ENCODE peak calls at places on chromosome 15, in eight cellular contexts. I is hepatocyte, C is GM23248, L is HCT116, A is MM.1S, V is neural progenitor cell, D is GM23338, S is PC-3. J is an unnamed sample.

GRCh38 chr15:55532944-55533343 is 24.9 kb upstream of the DNAAF4 start:
- DNase-seq in I (no peak), C (no peak), L (no peak), A (no peak), V (no peak), D (no peak), S (no peak), J (peak; percentile 49)

GRCh38 chr15:90095521-90095959 is 6.7 kb downstream of the IDH2 start:
- DNase-seq in I (no peak), C (no peak), L (no peak), A (peak; percentile 96), V (no peak), D (peak; percentile 49), S (no peak), J (peak; percentile 80)

GRCh38 chr15:71800190-71800589 is 10.2 kb upstream of the NR2E3 start:
- DNase-seq in I (no peak), C (no peak), L (no peak), A (no peak), V (no peak), D (no peak), S (peak; percentile 68), J (no peak)

GRCh38 chr15:53811530-53811929 is 52.1 kb upstream of the WDR72 start:
- DNase-seq in I (peak; percentile 53), C (peak; percentile 5), L (peak; percentile 7), A (peak; percentile 32), V (peak; percentile 12), D (peak; percentile 45), S (peak; percentile 30), J (peak; percentile 6)

GRCh38 chr15:39598958-39599845 is 18.3 kb downstream of the THBS1 start:
- DNase-seq in I (no peak), C (peak; percentile 50), L (no peak), A (no peak), V (no peak), D (no peak), S (peak; percentile 25), J (no peak)

GRCh38 chr15:38190501-38190900 is 62.1 kb upstream of the SPRED1 start:
- DNase-seq in I (no peak), C (no peak), L (no peak), A (peak; percentile 48), V (no peak), D (no peak), S (peak; percentile 33), J (peak; percentile 48)

GRCh38 chr15:59918994-59919951 is 84.8 kb upstream of the FOXB1 start:
- DNase-seq in I (peak; percentile 30), C (peak; percentile 93), L (no peak), A (no peak), V (no peak), D (no peak), S (peak; percentile 71), J (no peak)

GRCh38 chr15:74312445-74313007 is 54.9 kb downstream of the CYP11A1 start:
- DNase-seq in I (no peak), C (no peak), L (no peak), A (no peak), V (no peak), D (no peak), S (no peak), J (no peak)

GRCh38 chr15:74208901-74209559 is 6.4 kb upstream of the STRA6 start:
- DNase-seq in I (peak; percentile 51), C (no peak), L (no peak), A (no peak), V (peak; percentile 55), D (peak; percentile 79), S (peak; percentile 27), J (no peak)

GRCh38 chr15:94584833-94585244 is 353.5 kb downstream of the MCTP2 start:
- DNase-seq in I (no peak), C (peak; percentile 1), L (no peak), A (peak; percentile 63), V (no peak), D (no peak), S (no peak), J (peak; percentile 15)

GRCh38 chr15:62337934-62338333 is 172.8 kb upstream of the C2CD4B start:
- DNase-seq in I (no peak), C (no peak), L (no peak), A (no peak), V (no peak), D (no peak), S (peak; percentile 78), J (no peak)

GRCh38 chr15:72313881-72314280 is 6.1 kb downstream of the CELF6 start:
- DNase-seq in I (no peak), C (no peak), L (no peak), A (no peak), V (no peak), D (no peak), S (no peak), J (no peak)

GRCh38 chr15:101191242-101191641 is 60.6 kb downstream of the CHSY1 start:
- DNase-seq in I (no peak), C (peak; percentile 71), L (no peak), A (no peak), V (no peak), D (no peak), S (no peak), J (no peak)

GRCh38 chr15:63517202-63517601 is 12.8 kb downstream of the USP3 start:
- DNase-seq in I (no peak), C (no peak), L (no peak), A (no peak), V (no peak), D (no peak), S (no peak), J (no peak)

GRCh38 chr15:31472636-31473383 is 146.2 kb downstream of the KLF13 start:
- DNase-seq in I (no peak), C (peak; percentile 68), L (no peak), A (peak; percentile 91), V (no peak), D (no peak), S (no peak), J (peak; percentile 39)

GRCh38 chr15:39944711-39945110 is 10.8 kb downstream of the EIF2AK4 start:
- DNase-seq in I (no peak), C (peak; percentile 59), L (no peak), A (no peak), V (no peak), D (no peak), S (no peak), J (no peak)

GRCh38 chr15:45796433-45796832 is 161.6 kb downstream of the SQOR start:
- DNase-seq in I (no peak), C (no peak), L (no peak), A (no peak), V (no peak), D (no peak), S (no peak), J (no peak)

GRCh38 chr15:26628879-26629529 is 143.9 kb downstream of the GABRB3 start:
- DNase-seq in I (peak; percentile 56), C (no peak), L (no peak), A (no peak), V (peak; percentile 50), D (peak; percentile 87), S (peak; percentile 91), J (peak; percentile 87)

GRCh38 chr15:71329509-71330260 is 214.4 kb downstream of the THSD4 start:
- DNase-seq in I (peak; percentile 35), C (peak; percentile 35), L (peak; percentile 47), A (no peak), V (no peak), D (no peak), S (peak; percentile 80), J (no peak)

GRCh38 chr15:98807262-98807661 is 158.9 kb downstream of the IGF1R start:
- DNase-seq in I (no peak), C (peak; percentile 75), L (no peak), A (no peak), V (no peak), D (no peak), S (no peak), J (no peak)

GRCh38 chr15:98804057-98804380 is 155.7 kb downstream of the IGF1R start:
- DNase-seq in I (no peak), C (peak; percentile 41), L (no peak), A (no peak), V (no peak), D (no peak), S (peak; percentile 14), J (no peak)

GRCh38 chr15:98803228-98804056 is 155.1 kb downstream of the IGF1R start:
- DNase-seq in I (no peak), C (peak; percentile 73), L (no peak), A (no peak), V (no peak), D (no peak), S (peak; percentile 78), J (no peak)

GRCh38 chr15:98806275-98806895 is 158.0 kb downstream of the IGF1R start:
- DNase-seq in I (no peak), C (no peak), L (no peak), A (no peak), V (no peak), D (no peak), S (no peak), J (no peak)

GRCh38 chr15:98805434-98806274 is 157.3 kb downstream of the IGF1R start:
- DNase-seq in I (peak; percentile 57), C (peak; percentile 14), L (no peak), A (no peak), V (no peak), D (peak; percentile 73), S (peak; percentile 9), J (no peak)
- TF ChIP-seq EZH2phosphoT487 in I (no peak), C (no peak), L (no peak), A (no peak), V (no peak), D (no peak), S (no peak), J (no peak)

GRCh38 chr15:56982987-56983386 is 64.5 kb downstream of the TCF12 start:
- DNase-seq in I (no peak), C (no peak), L (no peak), A (no peak), V (peak; percentile 10), D (no peak), S (no peak), J (no peak)

GRCh38 chr15:56988219-56988618 is 69.8 kb downstream of the TCF12 start:
- DNase-seq in I (no peak), C (no peak), L (no peak), A (no peak), V (no peak), D (no peak), S (peak; percentile 14), J (no peak)

GRCh38 chr15:56987286-56987685 is 68.8 kb downstream of the TCF12 start:
- DNase-seq in I (no peak), C (peak; percentile 47), L (no peak), A (no peak), V (no peak), D (no peak), S (no peak), J (no peak)

GRCh38 chr15:56985871-56986270 is 67.4 kb downstream of the TCF12 start:
- DNase-seq in I (no peak), C (peak; percentile 54), L (no peak), A (no peak), V (no peak), D (no peak), S (no peak), J (no peak)

GRCh38 chr15:56984681-56985515 is 66.5 kb downstream of the TCF12 start:
- DNase-seq in I (no peak), C (peak; percentile 79), L (no peak), A (no peak), V (no peak), D (no peak), S (peak; percentile 50), J (no peak)
- H3K27ac ChIP-seq in I (no peak overlapping the region), C (peak overlapping the region; percentile 83), L (no peak overlapping the region), A (no peak overlapping the region), V (peak overlapping the region; percentile 69), D (no peak overlapping the region), S (peak overlapping the region; percentile 59), J (no peak overlapping the region)

GRCh38 chr15:76426941-76427340 is 90.4 kb downstream of the ISL2 start:
- DNase-seq in I (no peak), C (no peak), L (no peak), A (peak; percentile 15), V (no peak), D (no peak), S (no peak), J (no peak)
- H3K4me2 ChIP-seq in I (no peak overlapping the region), C (no peak overlapping the region), L (no peak overlapping the region), A (peak overlapping the region; percentile 33), V (no peak overlapping the region), D (no peak overlapping the region), S (no peak overlapping the region), J (no peak overlapping the region)

GRCh38 chr15:82781349-82781748 is 24.5 kb downstream of the FSD2 start:
- DNase-seq in I (no peak), C (no peak), L (no peak), A (no peak), V (no peak), D (no peak), S (no peak), J (no peak)
- TF ChIP-seq EZH2phosphoT487 in I (no peak), C (no peak), L (no peak), A (no peak), V (no peak), D (no peak), S (no peak), J (no peak)

J was measured in OCI-LY7.